ENCODE peak calls at places on chromosomes 6 and 20, in ten cellular contexts. W, E, Z, T, H, F, I, P, S and K are unnamed samples.
A peak's percentile ranks its signal among the peaks of the same experiment; 100 is the strongest.

GRCh38 chr6:42405025-42405424 is 46.7 kb downstream of the TRERF1 start:
- DNase-seq in W (no peak), E (no peak), Z (no peak), T (no peak), H (no peak), F (no peak), I (no peak), P (no peak), S (peak; percentile 51), K (peak; percentile 33)

GRCh38 chr20:34293589-34293988 is 9.6 kb downstream of the AHCY start:
- DNase-seq in W (peak; percentile 49), E (no peak), Z (no peak), T (no peak), H (no peak), F (no peak), I (no peak), P (no peak), S (no peak), K (no peak)

GRCh38 chr6:159969921-159970320 is 1.0 kb downstream of the IGF2R start:
- DNase-seq in W (peak; percentile 75), E (no peak), Z (peak; percentile 73), T (no peak), H (peak; percentile 32), F (no peak), I (no peak), P (no peak), S (peak; percentile 78), K (no peak)

GRCh38 chr20:59207742-59208357 is 44.2 kb downstream of the ZNF831 start:
- DNase-seq in W (peak; percentile 57), E (no peak), Z (no peak), T (peak; percentile 88), H (peak; percentile 87), F (no peak), I (no peak), P (peak; percentile 71), S (peak; percentile 4), K (no peak)

GRCh38 chr20:51480507-51481270 is 61.8 kb downstream of the NFATC2 start:
- DNase-seq in W (no peak), E (no peak), Z (no peak), T (no peak), H (peak; percentile 64), F (no peak), I (no peak), P (peak; percentile 17), S (no peak), K (peak; percentile 14)

GRCh38 chr6:150940951-150941350 is 75.4 kb downstream of the MTHFD1L start:
- DNase-seq in W (peak; percentile 19), E (no peak), Z (no peak), T (no peak), H (no peak), F (no peak), I (no peak), P (no peak), S (no peak), K (no peak)

GRCh38 chr20:48236001-48236400 is 450.7 kb upstream of the SULF2 start:
- DNase-seq in W (no peak), E (no peak), Z (no peak), T (no peak), H (no peak), F (no peak), I (no peak), P (no peak), S (no peak), K (no peak)

GRCh38 chr6:139801571-139802321 is 427.3 kb upstream of the CITED2 start:
- DNase-seq in W (peak; percentile 25), E (no peak), Z (no peak), T (no peak), H (no peak), F (no peak), I (no peak), P (no peak), S (peak; percentile 41), K (no peak)

GRCh38 chr6:134351615-134352474 is 33.9 kb upstream of the SGK1 start:
- DNase-seq in W (no peak), E (no peak), Z (no peak), T (peak; percentile 31), H (no peak), F (no peak), I (no peak), P (no peak), S (no peak), K (no peak)

GRCh38 chr20:32356935-32357868 is 929 bp upstream of the ASXL1 start:
- DNase-seq in W (peak; percentile 63), E (no peak), Z (peak; percentile 49), T (no peak), H (no peak), F (no peak), I (no peak), P (no peak), S (peak; percentile 56), K (no peak)

GRCh38 chr6:44135875-44136274 is 8.5 kb downstream of the TMEM63B start:
- DNase-seq in W (no peak), E (no peak), Z (no peak), T (no peak), H (no peak), F (no peak), I (no peak), P (no peak), S (no peak), K (no peak)

GRCh38 chr20:51712501-51713212 is 55.5 kb downstream of the ATP9A start:
- DNase-seq in W (peak; percentile 55), E (no peak), Z (peak; percentile 42), T (peak; percentile 64), H (no peak), F (no peak), I (no peak), P (no peak), S (peak; percentile 58), K (peak; percentile 87)

GRCh38 chr6:12291083-12291784 is 1.1 kb downstream of the EDN1 start:
- DNase-seq in W (peak; percentile 22), E (no peak), Z (no peak), T (no peak), H (no peak), F (no peak), I (no peak), P (no peak), S (no peak), K (no peak)

GRCh38 chr6:91713911-91714310 is 1127.0 kb upstream of the MAP3K7 start:
- DNase-seq in W (no peak), E (no peak), Z (peak; percentile 37), T (no peak), H (no peak), F (no peak), I (no peak), P (no peak), S (no peak), K (no peak)

GRCh38 chr6:12356983-12357972 is 67.1 kb downstream of the EDN1 start:
- DNase-seq in W (no peak), E (no peak), Z (no peak), T (no peak), H (peak; percentile 68), F (no peak), I (no peak), P (no peak), S (no peak), K (no peak)

GRCh38 chr6:86686496-86686895 is 250.8 kb upstream of the HTR1E start:
- DNase-seq in W (no peak), E (no peak), Z (no peak), T (no peak), H (no peak), F (no peak), I (no peak), P (no peak), S (no peak), K (no peak)

GRCh38 chr6:5398530-5398929 is 137.2 kb downstream of the FARS2 start:
- DNase-seq in W (peak; percentile 66), E (no peak), Z (peak; percentile 40), T (no peak), H (peak; percentile 39), F (no peak), I (no peak), P (no peak), S (peak; percentile 69), K (no peak)

GRCh38 chr6:48505621-48506020 is 394.6 kb upstream of the PTCHD4 start:
- DNase-seq in W (no peak), E (peak; percentile 61), Z (no peak), T (no peak), H (no peak), F (no peak), I (no peak), P (no peak), S (no peak), K (no peak)

GRCh38 chr6:346389-347030 is 45.0 kb upstream of the IRF4 start:
- DNase-seq in W (no peak), E (no peak), Z (no peak), T (no peak), H (no peak), F (no peak), I (no peak), P (no peak), S (peak; percentile 30), K (no peak)

GRCh38 chr20:14687317-14687716 is 349.9 kb upstream of the FLRT3 start:
- DNase-seq in W (no peak), E (no peak), Z (peak; percentile 46), T (no peak), H (no peak), F (no peak), I (no peak), P (no peak), S (no peak), K (no peak)

GRCh38 chr6:163414367-163415175 is at the start of gene QKI:
- DNase-seq in W (peak; percentile 81), E (no peak), Z (peak; percentile 34), T (peak; percentile 58), H (peak; percentile 77), F (peak; percentile 84), I (peak; percentile 69), P (peak; percentile 77), S (peak; percentile 88), K (peak; percentile 93)

GRCh38 chr20:44691424-44692423 is 23.4 kb upstream of the CCN5 start:
- DNase-seq in W (no peak), E (no peak), Z (no peak), T (no peak), H (no peak), F (peak; percentile 96), I (no peak), P (no peak), S (peak; percentile 77), K (no peak)

GRCh38 chr6:138844203-138844602 is 48.3 kb downstream of the ECT2L start:
- DNase-seq in W (no peak), E (no peak), Z (no peak), T (no peak), H (no peak), F (no peak), I (no peak), P (no peak), S (peak; percentile 98), K (no peak)

GRCh38 chr6:26218824-26219223 is 131.6 kb downstream of the HFE start:
- DNase-seq in W (no peak), E (no peak), Z (no peak), T (no peak), H (no peak), F (no peak), I (no peak), P (no peak), S (no peak), K (no peak)

GRCh38 chr6:82185948-82186347 is 61.6 kb downstream of the IBTK start:
- DNase-seq in W (no peak), E (no peak), Z (no peak), T (no peak), H (no peak), F (no peak), I (no peak), P (no peak), S (peak; percentile 44), K (no peak)

GRCh38 chr20:12762725-12763124 is 246.0 kb upstream of the SPTLC3 start:
- DNase-seq in W (no peak), E (no peak), Z (no peak), T (peak; percentile 59), H (no peak), F (no peak), I (no peak), P (no peak), S (no peak), K (no peak)

GRCh38 chr6:71414486-71414885 is 125.9 kb downstream of the OGFRL1 start:
- DNase-seq in W (no peak), E (peak; percentile 80), Z (no peak), T (no peak), H (no peak), F (no peak), I (no peak), P (no peak), S (no peak), K (no peak)

GRCh38 chr20:49687595-49688567 is 25.8 kb downstream of the B4GALT5 start:
- DNase-seq in W (no peak), E (no peak), Z (no peak), T (no peak), H (no peak), F (no peak), I (no peak), P (no peak), S (no peak), K (no peak)